ENCODE peak calls at places on chromosomes 7 and 10, in five cellular contexts. One of them, this sample, is unnamed.
A peak's percentile ranks its signal among the peaks of the same experiment; 100 is the strongest.

GRCh38 chr10:16520900-16521299 is 779 bp downstream of the C1QL3 start:
- DNase-seq in mammary epithelial cell: peak; percentile 13
- DNase-seq in NCI-H69: peak; percentile 87
- DNase-seq in mesenteric fat pad: no peak
- DNase-seq in ACHN: peak; percentile 39
- DNase-seq in this sample: peak; percentile 14

GRCh38 chr10:101694674-101695403 is at the start of gene FBXW4:
- DNase-seq in mammary epithelial cell: peak; percentile 33
- DNase-seq in NCI-H69: peak; percentile 68
- DNase-seq in mesenteric fat pad: peak; percentile 91
- DNase-seq in ACHN: peak; percentile 47
- DNase-seq in this sample: peak; percentile 26

GRCh38 chr10:13993169-13993568 is 337.6 kb downstream of the FRMD4A start:
- DNase-seq in mammary epithelial cell: peak; percentile 72
- DNase-seq in NCI-H69: no peak
- DNase-seq in mesenteric fat pad: no peak
- DNase-seq in ACHN: no peak
- DNase-seq in this sample: peak; percentile 64

GRCh38 chr7:35258891-35259537 is 5.1 kb upstream of the TBX20 start:
- DNase-seq in mammary epithelial cell: no peak
- DNase-seq in NCI-H69: no peak
- DNase-seq in mesenteric fat pad: no peak
- DNase-seq in ACHN: no peak
- DNase-seq in this sample: no peak

GRCh38 chr7:116598846-116599245 is 73.2 kb upstream of the MET start:
- DNase-seq in mammary epithelial cell: no peak
- DNase-seq in NCI-H69: no peak
- DNase-seq in mesenteric fat pad: no peak
- DNase-seq in ACHN: no peak
- DNase-seq in this sample: no peak

GRCh38 chr7:87344446-87344845 is 1.0 kb upstream of the CROT start:
- DNase-seq in mammary epithelial cell: peak; percentile 58
- DNase-seq in NCI-H69: peak; percentile 24
- DNase-seq in mesenteric fat pad: no peak
- DNase-seq in ACHN: peak; percentile 28
- DNase-seq in this sample: no peak

GRCh38 chr7:2417981-2418481 is 14.6 kb downstream of the CHST12 start:
- DNase-seq in mammary epithelial cell: peak; percentile 35
- DNase-seq in NCI-H69: peak; percentile 46
- DNase-seq in mesenteric fat pad: no peak
- DNase-seq in ACHN: no peak
- DNase-seq in this sample: no peak

GRCh38 chr7:125355899-125356298 is 426.3 kb upstream of the POT1 start:
- DNase-seq in mammary epithelial cell: peak; percentile 1
- DNase-seq in NCI-H69: no peak
- DNase-seq in mesenteric fat pad: no peak
- DNase-seq in ACHN: no peak
- DNase-seq in this sample: peak; percentile 80

GRCh38 chr10:76071638-76072317 is 640.4 kb downstream of the LRMDA start:
- DNase-seq in mammary epithelial cell: no peak
- DNase-seq in NCI-H69: peak; percentile 80
- DNase-seq in mesenteric fat pad: no peak
- DNase-seq in ACHN: no peak
- DNase-seq in this sample: no peak

GRCh38 chr10:111578076-111578475 is 501.2 kb downstream of the ADRA2A start:
- DNase-seq in mammary epithelial cell: no peak
- DNase-seq in NCI-H69: no peak
- DNase-seq in mesenteric fat pad: no peak
- DNase-seq in ACHN: peak; percentile 67
- DNase-seq in this sample: peak; percentile 16

GRCh38 chr10:70492786-70493659 is 14.5 kb downstream of the PALD1 start:
- DNase-seq in mammary epithelial cell: peak; percentile 41
- DNase-seq in NCI-H69: no peak
- DNase-seq in mesenteric fat pad: no peak
- DNase-seq in ACHN: no peak
- DNase-seq in this sample: peak; percentile 21

GRCh38 chr7:64626083-64626469 is 39.9 kb upstream of the ZNF107 start:
- DNase-seq in mammary epithelial cell: peak; percentile 76
- DNase-seq in NCI-H69: no peak
- DNase-seq in mesenteric fat pad: no peak
- DNase-seq in ACHN: no peak
- DNase-seq in this sample: no peak

GRCh38 chr10:5910323-5911100 is 20.5 kb downstream of the FBH1 start:
- DNase-seq in mammary epithelial cell: no peak
- DNase-seq in NCI-H69: peak; percentile 63
- DNase-seq in mesenteric fat pad: no peak
- DNase-seq in ACHN: no peak
- DNase-seq in this sample: no peak

GRCh38 chr7:111942450-111943081 is 263.6 kb downstream of the DOCK4 start:
- DNase-seq in mammary epithelial cell: no peak
- DNase-seq in NCI-H69: no peak
- DNase-seq in mesenteric fat pad: no peak
- DNase-seq in ACHN: peak; percentile 13
- DNase-seq in this sample: no peak

GRCh38 chr7:26208040-26208439 is 6.5 kb downstream of the CBX3 start:
- DNase-seq in mammary epithelial cell: no peak
- DNase-seq in NCI-H69: no peak
- DNase-seq in mesenteric fat pad: no peak
- DNase-seq in ACHN: no peak
- DNase-seq in this sample: no peak

GRCh38 chr7:29391262-29391661 is 172.4 kb upstream of the PRR15 start:
- DNase-seq in mammary epithelial cell: no peak
- DNase-seq in NCI-H69: no peak
- DNase-seq in mesenteric fat pad: no peak
- DNase-seq in ACHN: no peak
- DNase-seq in this sample: no peak

GRCh38 chr10:116780691-116781205 is 38.4 kb upstream of the HSPA12A start:
- DNase-seq in mammary epithelial cell: no peak
- DNase-seq in NCI-H69: no peak
- DNase-seq in mesenteric fat pad: no peak
- DNase-seq in ACHN: no peak
- DNase-seq in this sample: no peak

GRCh38 chr10:33653584-33654367 is 319.3 kb upstream of the NRP1 start:
- DNase-seq in mammary epithelial cell: peak; percentile 64
- DNase-seq in NCI-H69: no peak
- DNase-seq in mesenteric fat pad: no peak
- DNase-seq in ACHN: no peak
- DNase-seq in this sample: peak; percentile 84

GRCh38 chr10:51675088-51675487 is 24.3 kb downstream of the CSTF2T start:
- DNase-seq in mammary epithelial cell: no peak
- DNase-seq in NCI-H69: no peak
- DNase-seq in mesenteric fat pad: no peak
- DNase-seq in ACHN: no peak
- DNase-seq in this sample: no peak

GRCh38 chr10:100632027-100632426 is 96.3 kb downstream of the HIF1AN start:
- DNase-seq in mammary epithelial cell: no peak
- DNase-seq in NCI-H69: no peak
- DNase-seq in mesenteric fat pad: no peak
- DNase-seq in ACHN: no peak
- DNase-seq in this sample: no peak

GRCh38 chr7:81209059-81209458 is 290.2 kb upstream of the SEMA3C start:
- DNase-seq in mammary epithelial cell: no peak
- DNase-seq in NCI-H69: no peak
- DNase-seq in mesenteric fat pad: no peak
- DNase-seq in ACHN: no peak
- DNase-seq in this sample: no peak

GRCh38 chr7:8149222-8149621 is 112.7 kb downstream of the ICA1 start:
- DNase-seq in mammary epithelial cell: no peak
- DNase-seq in NCI-H69: no peak
- DNase-seq in mesenteric fat pad: no peak
- DNase-seq in ACHN: no peak
- DNase-seq in this sample: no peak